ENCODE peak calls at places on chromosomes 12 and 14, in nine cellular contexts. One of them, this sample, is unnamed.

GRCh38 chr14:68951051-68951797 is 27.9 kb downstream of the ACTN1 start:
- DNase-seq in right cardiac atrium: peak
- DNase-seq in progenitor cell of endocrine pancreas: no peak
- DNase-seq in skeletal muscle cell: peak
- DNase-seq in activated CD4-positive, alpha-beta T cell treated with anti-CD3 and anti-CD28 coated beads for 36 hours: no peak
- DNase-seq in T-helper 9 cell: no peak
- DNase-seq in naive thymus-derived CD4-positive, alpha-beta T cell: no peak
- DNase-seq in pancreas: no peak
- DNase-seq in HL-60: peak
- DNase-seq in this sample: no peak

GRCh38 chr12:38585090-38585489 is 268.5 kb downstream of the ALG10B start:
- DNase-seq in skeletal muscle cell: no peak
- DNase-seq in HL-60: no peak
- DNase-seq in activated CD4-positive, alpha-beta T cell treated with anti-CD3 and anti-CD28 coated beads for 36 hours: no peak
- DNase-seq in T-helper 9 cell: no peak
- DNase-seq in right cardiac atrium: no peak
- DNase-seq in pancreas: no peak
- DNase-seq in progenitor cell of endocrine pancreas: no peak
- DNase-seq in naive thymus-derived CD4-positive, alpha-beta T cell: no peak
- DNase-seq in this sample: peak

GRCh38 chr12:4269279-4269991 is 4.1 kb upstream of the CCND2 start:
- DNase-seq in pancreas: no peak
- DNase-seq in activated CD4-positive, alpha-beta T cell treated with anti-CD3 and anti-CD28 coated beads for 36 hours: peak
- DNase-seq in right cardiac atrium: peak
- DNase-seq in HL-60: peak
- DNase-seq in progenitor cell of endocrine pancreas: peak
- DNase-seq in naive thymus-derived CD4-positive, alpha-beta T cell: peak
- DNase-seq in skeletal muscle cell: peak
- DNase-seq in T-helper 9 cell: peak
- DNase-seq in this sample: peak

GRCh38 chr14:31445703-31446102 is 11.6 kb downstream of the DTD2 start:
- DNase-seq in skeletal muscle cell: no peak
- DNase-seq in naive thymus-derived CD4-positive, alpha-beta T cell: no peak
- DNase-seq in progenitor cell of endocrine pancreas: no peak
- DNase-seq in HL-60: no peak
- DNase-seq in right cardiac atrium: no peak
- DNase-seq in activated CD4-positive, alpha-beta T cell treated with anti-CD3 and anti-CD28 coated beads for 36 hours: no peak
- DNase-seq in pancreas: no peak
- DNase-seq in T-helper 9 cell: no peak
- DNase-seq in this sample: no peak

GRCh38 chr12:53050426-53051057 is 677 bp downstream of the TNS2 start:
- DNase-seq in T-helper 9 cell: no peak
- DNase-seq in activated CD4-positive, alpha-beta T cell treated with anti-CD3 and anti-CD28 coated beads for 36 hours: no peak
- DNase-seq in naive thymus-derived CD4-positive, alpha-beta T cell: no peak
- DNase-seq in right cardiac atrium: no peak
- DNase-seq in HL-60: no peak
- DNase-seq in skeletal muscle cell: no peak
- DNase-seq in pancreas: no peak
- DNase-seq in progenitor cell of endocrine pancreas: no peak
- DNase-seq in this sample: no peak

GRCh38 chr12:108389544-108389943 is 50.4 kb upstream of the CMKLR1 start:
- DNase-seq in progenitor cell of endocrine pancreas: no peak
- DNase-seq in skeletal muscle cell: no peak
- DNase-seq in naive thymus-derived CD4-positive, alpha-beta T cell: no peak
- DNase-seq in activated CD4-positive, alpha-beta T cell treated with anti-CD3 and anti-CD28 coated beads for 36 hours: no peak
- DNase-seq in HL-60: no peak
- DNase-seq in right cardiac atrium: no peak
- DNase-seq in pancreas: no peak
- DNase-seq in T-helper 9 cell: no peak
- DNase-seq in this sample: no peak

GRCh38 chr12:10716704-10717315 is 6.3 kb downstream of the YBX3 start:
- DNase-seq in naive thymus-derived CD4-positive, alpha-beta T cell: no peak
- DNase-seq in activated CD4-positive, alpha-beta T cell treated with anti-CD3 and anti-CD28 coated beads for 36 hours: no peak
- DNase-seq in skeletal muscle cell: peak
- DNase-seq in HL-60: no peak
- DNase-seq in right cardiac atrium: peak
- DNase-seq in progenitor cell of endocrine pancreas: no peak
- DNase-seq in pancreas: peak
- DNase-seq in T-helper 9 cell: no peak
- DNase-seq in this sample: no peak

GRCh38 chr12:52494518-52494917 is 1.5 kb upstream of the KRT6A start:
- DNase-seq in activated CD4-positive, alpha-beta T cell treated with anti-CD3 and anti-CD28 coated beads for 36 hours: no peak
- DNase-seq in right cardiac atrium: peak
- DNase-seq in HL-60: no peak
- DNase-seq in pancreas: no peak
- DNase-seq in naive thymus-derived CD4-positive, alpha-beta T cell: no peak
- DNase-seq in T-helper 9 cell: no peak
- DNase-seq in skeletal muscle cell: peak
- DNase-seq in progenitor cell of endocrine pancreas: no peak
- DNase-seq in this sample: no peak

GRCh38 chr14:96629558-96630222 is 127.5 kb downstream of the PAPOLA start:
- DNase-seq in T-helper 9 cell: no peak
- DNase-seq in activated CD4-positive, alpha-beta T cell treated with anti-CD3 and anti-CD28 coated beads for 36 hours: no peak
- DNase-seq in progenitor cell of endocrine pancreas: peak
- DNase-seq in HL-60: no peak
- DNase-seq in right cardiac atrium: no peak
- DNase-seq in skeletal muscle cell: no peak
- DNase-seq in pancreas: no peak
- DNase-seq in naive thymus-derived CD4-positive, alpha-beta T cell: no peak
- DNase-seq in this sample: no peak

GRCh38 chr12:123938679-123939480 is 33.8 kb downstream of the CCDC92 start:
- DNase-seq in activated CD4-positive, alpha-beta T cell treated with anti-CD3 and anti-CD28 coated beads for 36 hours: peak
- DNase-seq in pancreas: no peak
- DNase-seq in right cardiac atrium: no peak
- DNase-seq in T-helper 9 cell: no peak
- DNase-seq in naive thymus-derived CD4-positive, alpha-beta T cell: no peak
- DNase-seq in skeletal muscle cell: no peak
- DNase-seq in progenitor cell of endocrine pancreas: no peak
- DNase-seq in HL-60: no peak
- DNase-seq in this sample: no peak

GRCh38 chr12:29241821-29242591 is 92.9 kb downstream of the FAR2 start:
- DNase-seq in HL-60: peak
- DNase-seq in right cardiac atrium: peak
- DNase-seq in pancreas: no peak
- DNase-seq in progenitor cell of endocrine pancreas: no peak
- DNase-seq in T-helper 9 cell: no peak
- DNase-seq in skeletal muscle cell: peak
- DNase-seq in naive thymus-derived CD4-positive, alpha-beta T cell: no peak
- DNase-seq in activated CD4-positive, alpha-beta T cell treated with anti-CD3 and anti-CD28 coated beads for 36 hours: peak
- DNase-seq in this sample: peak

GRCh38 chr12:9606736-9607372 is 862 bp downstream of the KLRB1 start:
- DNase-seq in skeletal muscle cell: no peak
- DNase-seq in HL-60: no peak
- DNase-seq in pancreas: no peak
- DNase-seq in activated CD4-positive, alpha-beta T cell treated with anti-CD3 and anti-CD28 coated beads for 36 hours: no peak
- DNase-seq in progenitor cell of endocrine pancreas: no peak
- DNase-seq in right cardiac atrium: no peak
- DNase-seq in naive thymus-derived CD4-positive, alpha-beta T cell: no peak
- DNase-seq in T-helper 9 cell: no peak
- DNase-seq in this sample: no peak

GRCh38 chr12:49190317-49190716 is 1.4 kb upstream of the TUBA1A start:
- DNase-seq in naive thymus-derived CD4-positive, alpha-beta T cell: no peak
- DNase-seq in skeletal muscle cell: no peak
- DNase-seq in pancreas: no peak
- DNase-seq in right cardiac atrium: no peak
- DNase-seq in activated CD4-positive, alpha-beta T cell treated with anti-CD3 and anti-CD28 coated beads for 36 hours: peak
- DNase-seq in T-helper 9 cell: no peak
- DNase-seq in HL-60: no peak
- DNase-seq in progenitor cell of endocrine pancreas: no peak
- DNase-seq in this sample: no peak

GRCh38 chr14:93036652-93037341 is 78.9 kb downstream of the ITPK1 start:
- DNase-seq in right cardiac atrium: no peak
- DNase-seq in pancreas: peak
- DNase-seq in T-helper 9 cell: no peak
- DNase-seq in skeletal muscle cell: no peak
- DNase-seq in HL-60: no peak
- DNase-seq in naive thymus-derived CD4-positive, alpha-beta T cell: no peak
- DNase-seq in progenitor cell of endocrine pancreas: no peak
- DNase-seq in activated CD4-positive, alpha-beta T cell treated with anti-CD3 and anti-CD28 coated beads for 36 hours: no peak
- DNase-seq in this sample: peak

GRCh38 chr14:24436355-24437019 is 6.1 kb downstream of the SDR39U1 start:
- DNase-seq in HL-60: no peak
- DNase-seq in naive thymus-derived CD4-positive, alpha-beta T cell: no peak
- DNase-seq in skeletal muscle cell: peak
- DNase-seq in progenitor cell of endocrine pancreas: no peak
- DNase-seq in right cardiac atrium: no peak
- DNase-seq in activated CD4-positive, alpha-beta T cell treated with anti-CD3 and anti-CD28 coated beads for 36 hours: peak
- DNase-seq in T-helper 9 cell: no peak
- DNase-seq in pancreas: no peak
- DNase-seq in this sample: peak

This sample was measured in GM12865.